ENCODE peak calls at places on chromosomes 11 and 22, in six cellular contexts. One of them, this sample, is unnamed.

GRCh38 chr11:58059011-58059358 is 28.2 kb downstream of the OR6Q1 start:
- DNase-seq in pancreas: no peak
- DNase-seq in endothelial cell of umbilical vein: peak; percentile 88
- DNase-seq in fibroblast of pulmonary artery: peak; percentile 91
- DNase-seq in astrocyte of the spinal cord: peak; percentile 91
- DNase-seq in HCT116: no peak
- DNase-seq in this sample: no peak

GRCh38 chr11:113131036-113131775 is 170.0 kb downstream of the NCAM1 start:
- DNase-seq in endothelial cell of umbilical vein: no peak
- DNase-seq in HCT116: no peak
- DNase-seq in astrocyte of the spinal cord: no peak
- DNase-seq in pancreas: no peak
- DNase-seq in fibroblast of pulmonary artery: no peak
- DNase-seq in this sample: no peak

GRCh38 chr11:60756307-60757032 is at the start of gene MS4A15:
- DNase-seq in endothelial cell of umbilical vein: peak; percentile 28
- DNase-seq in HCT116: peak; percentile 29
- DNase-seq in fibroblast of pulmonary artery: peak; percentile 24
- DNase-seq in pancreas: no peak
- DNase-seq in astrocyte of the spinal cord: peak; percentile 1
- DNase-seq in this sample: no peak

GRCh38 chr11:2581931-2582435 is 117.8 kb downstream of the KCNQ1OT1 start:
- DNase-seq in fibroblast of pulmonary artery: no peak
- DNase-seq in HCT116: no peak
- DNase-seq in astrocyte of the spinal cord: no peak
- DNase-seq in endothelial cell of umbilical vein: no peak
- DNase-seq in pancreas: peak; percentile 46
- DNase-seq in this sample: no peak

GRCh38 chr11:111720801-111721494 is 45.2 kb downstream of the PPP2R1B start:
- DNase-seq in fibroblast of pulmonary artery: no peak
- DNase-seq in endothelial cell of umbilical vein: no peak
- DNase-seq in pancreas: no peak
- DNase-seq in astrocyte of the spinal cord: no peak
- DNase-seq in HCT116: no peak
- DNase-seq in this sample: no peak

GRCh38 chr22:33247758-33248157 is 189.6 kb upstream of the SYN3 start:
- DNase-seq in HCT116: no peak
- DNase-seq in pancreas: no peak
- DNase-seq in astrocyte of the spinal cord: no peak
- DNase-seq in fibroblast of pulmonary artery: peak; percentile 70
- DNase-seq in endothelial cell of umbilical vein: no peak
- DNase-seq in this sample: no peak

GRCh38 chr22:49010901-49011300 is 816.8 kb downstream of the BRD1 start:
- DNase-seq in pancreas: no peak
- DNase-seq in astrocyte of the spinal cord: no peak
- DNase-seq in endothelial cell of umbilical vein: no peak
- DNase-seq in HCT116: no peak
- DNase-seq in fibroblast of pulmonary artery: no peak
- DNase-seq in this sample: no peak

GRCh38 chr11:18191376-18191775 is 18.7 kb downstream of the MRGPRX4 start:
- DNase-seq in fibroblast of pulmonary artery: peak; percentile 16
- DNase-seq in pancreas: no peak
- DNase-seq in endothelial cell of umbilical vein: no peak
- DNase-seq in astrocyte of the spinal cord: no peak
- DNase-seq in HCT116: no peak
- DNase-seq in this sample: no peak

GRCh38 chr11:2301631-2302272 is at the start of the genes C11orf21 and TSPAN32:
- DNase-seq in astrocyte of the spinal cord: peak; percentile 41
- DNase-seq in endothelial cell of umbilical vein: no peak
- DNase-seq in fibroblast of pulmonary artery: peak; percentile 32
- DNase-seq in pancreas: no peak
- DNase-seq in HCT116: no peak
- DNase-seq in this sample: no peak

GRCh38 chr11:441418-442274 is at the start of gene ANO9:
- DNase-seq in astrocyte of the spinal cord: no peak
- DNase-seq in endothelial cell of umbilical vein: no peak
- DNase-seq in fibroblast of pulmonary artery: no peak
- DNase-seq in pancreas: peak; percentile 84
- DNase-seq in HCT116: no peak
- DNase-seq in this sample: no peak

GRCh38 chr11:116563028-116563712 is 209.6 kb downstream of the BUD13 start:
- DNase-seq in HCT116: no peak
- DNase-seq in fibroblast of pulmonary artery: peak; percentile 6
- DNase-seq in pancreas: no peak
- DNase-seq in astrocyte of the spinal cord: peak; percentile 44
- DNase-seq in endothelial cell of umbilical vein: peak; percentile 9
- DNase-seq in this sample: no peak

GRCh38 chr11:132056689-132057088 is 686.3 kb downstream of the NTM start:
- DNase-seq in astrocyte of the spinal cord: peak; percentile 74
- DNase-seq in pancreas: no peak
- DNase-seq in endothelial cell of umbilical vein: no peak
- DNase-seq in HCT116: no peak
- DNase-seq in fibroblast of pulmonary artery: peak; percentile 72
- DNase-seq in this sample: peak; percentile 40

GRCh38 chr22:23591203-23591791 is 11.2 kb upstream of the IGLL1 start:
- DNase-seq in pancreas: peak; percentile 85
- DNase-seq in fibroblast of pulmonary artery: peak; percentile 76
- DNase-seq in endothelial cell of umbilical vein: peak; percentile 59
- DNase-seq in astrocyte of the spinal cord: peak; percentile 46
- DNase-seq in HCT116: peak; percentile 51
- DNase-seq in this sample: no peak

GRCh38 chr22:48316876-48317250 is 1510.8 kb downstream of the BRD1 start:
- DNase-seq in endothelial cell of umbilical vein: no peak
- DNase-seq in fibroblast of pulmonary artery: no peak
- DNase-seq in HCT116: no peak
- DNase-seq in pancreas: no peak
- DNase-seq in astrocyte of the spinal cord: no peak
- DNase-seq in this sample: no peak

GRCh38 chr11:134267966-134268365 is 8.2 kb upstream of the GLB1L3 start:
- DNase-seq in pancreas: no peak
- DNase-seq in HCT116: no peak
- DNase-seq in fibroblast of pulmonary artery: no peak
- DNase-seq in astrocyte of the spinal cord: no peak
- DNase-seq in endothelial cell of umbilical vein: no peak
- DNase-seq in this sample: no peak

GRCh38 chr11:134267466-134267865 is 8.7 kb upstream of the GLB1L3 start:
- DNase-seq in fibroblast of pulmonary artery: no peak
- DNase-seq in HCT116: no peak
- DNase-seq in endothelial cell of umbilical vein: no peak
- DNase-seq in astrocyte of the spinal cord: no peak
- DNase-seq in pancreas: no peak
- DNase-seq in this sample: no peak

GRCh38 chr11:134271978-134272377 is 4.2 kb upstream of the GLB1L3 start:
- DNase-seq in fibroblast of pulmonary artery: no peak
- DNase-seq in pancreas: no peak
- DNase-seq in endothelial cell of umbilical vein: no peak
- DNase-seq in HCT116: no peak
- DNase-seq in astrocyte of the spinal cord: no peak
- DNase-seq in this sample: no peak

GRCh38 chr11:134272381-134273316 is 3.5 kb upstream of the GLB1L3 start:
- DNase-seq in HCT116: no peak
- DNase-seq in endothelial cell of umbilical vein: no peak
- DNase-seq in fibroblast of pulmonary artery: peak; percentile 84
- DNase-seq in astrocyte of the spinal cord: no peak
- DNase-seq in pancreas: no peak
- DNase-seq in this sample: no peak

DNA sequence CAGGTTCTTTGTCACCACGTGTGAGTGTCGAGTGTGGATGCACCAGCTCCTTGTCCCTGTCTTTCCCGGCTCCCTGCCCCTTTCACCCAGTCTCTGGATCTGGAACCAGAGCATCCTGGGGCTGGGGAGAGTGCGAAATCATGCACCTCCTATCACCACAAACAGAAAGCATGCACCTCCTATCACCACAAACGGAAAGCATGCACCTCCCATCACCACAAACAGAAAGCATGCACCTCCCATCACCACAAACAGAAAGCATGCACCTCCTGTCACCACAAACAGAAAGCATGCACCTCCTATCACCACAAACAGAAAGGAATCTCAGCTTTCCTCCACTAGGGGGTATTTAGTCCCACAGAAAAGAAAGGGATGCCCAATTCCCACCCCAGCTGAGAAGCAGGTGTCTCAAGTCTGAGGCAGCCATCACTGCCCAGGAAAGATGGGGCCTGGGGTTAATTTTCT is 5.9 kb upstream of the GLB1L3 start:
- DNase-seq in HCT116: peak; percentile 22
- DNase-seq in endothelial cell of umbilical vein: no peak
- DNase-seq in astrocyte of the spinal cord: no peak
- DNase-seq in pancreas: no peak
- DNase-seq in fibroblast of pulmonary artery: no peak
- DNase-seq in this sample: peak; percentile 6
- TF ChIP-seq CTCF in HCT116: peak; percentile 28
- TF ChIP-seq CTCF in endothelial cell of umbilical vein: peak; percentile 5
- TF ChIP-seq CTCF in astrocyte of the spinal cord: peak; percentile 18
- TF ChIP-seq CTCF in pancreas: no peak
- TF ChIP-seq CTCF in fibroblast of pulmonary artery: peak; percentile 16
- TF ChIP-seq CTCF in this sample: peak; percentile 29

GRCh38 chr11:126874831-126875230 is 125.7 kb downstream of the KIRREL3 start:
- DNase-seq in fibroblast of pulmonary artery: no peak
- DNase-seq in HCT116: no peak
- DNase-seq in endothelial cell of umbilical vein: no peak
- DNase-seq in astrocyte of the spinal cord: no peak
- DNase-seq in pancreas: no peak
- DNase-seq in this sample: no peak
- TF ChIP-seq CTCF in fibroblast of pulmonary artery: no peak
- TF ChIP-seq CTCF in HCT116: no peak
- TF ChIP-seq CTCF in endothelial cell of umbilical vein: no peak
- TF ChIP-seq CTCF in astrocyte of the spinal cord: peak; percentile 27
- TF ChIP-seq CTCF in pancreas: no peak
- TF ChIP-seq CTCF in this sample: peak; percentile 36

GRCh38 chr11:15901046-15901445 is 455.3 kb downstream of the SOX6 start:
- DNase-seq in astrocyte of the spinal cord: no peak
- DNase-seq in HCT116: no peak
- DNase-seq in pancreas: no peak
- DNase-seq in fibroblast of pulmonary artery: peak; percentile 48
- DNase-seq in endothelial cell of umbilical vein: no peak
- DNase-seq in this sample: no peak
- TF ChIP-seq CTCF in astrocyte of the spinal cord: no peak
- TF ChIP-seq CTCF in HCT116: no peak
- TF ChIP-seq CTCF in pancreas: no peak
- TF ChIP-seq CTCF in fibroblast of pulmonary artery: peak; percentile 25
- TF ChIP-seq CTCF in endothelial cell of umbilical vein: no peak
- TF ChIP-seq CTCF in this sample: no peak

GRCh38 chr11:134511255-134511654 is 99.2 kb upstream of the B3GAT1 start:
- DNase-seq in endothelial cell of umbilical vein: no peak
- DNase-seq in HCT116: no peak
- DNase-seq in fibroblast of pulmonary artery: no peak
- DNase-seq in pancreas: no peak
- DNase-seq in astrocyte of the spinal cord: no peak
- DNase-seq in this sample: no peak

GRCh38 chr11:134514354-134514951 is 102.4 kb upstream of the B3GAT1 start:
- DNase-seq in endothelial cell of umbilical vein: no peak
- DNase-seq in astrocyte of the spinal cord: no peak
- DNase-seq in pancreas: peak; percentile 43
- DNase-seq in fibroblast of pulmonary artery: no peak
- DNase-seq in HCT116: no peak
- DNase-seq in this sample: no peak

GRCh38 chr11:134512061-134512460 is 100.0 kb upstream of the B3GAT1 start:
- DNase-seq in HCT116: no peak
- DNase-seq in endothelial cell of umbilical vein: no peak
- DNase-seq in astrocyte of the spinal cord: no peak
- DNase-seq in fibroblast of pulmonary artery: no peak
- DNase-seq in pancreas: no peak
- DNase-seq in this sample: no peak

GRCh38 chr11:134513585-134514120 is 101.6 kb upstream of the B3GAT1 start:
- DNase-seq in astrocyte of the spinal cord: no peak
- DNase-seq in HCT116: no peak
- DNase-seq in fibroblast of pulmonary artery: no peak
- DNase-seq in pancreas: peak; percentile 35
- DNase-seq in endothelial cell of umbilical vein: no peak
- DNase-seq in this sample: no peak

DNA sequence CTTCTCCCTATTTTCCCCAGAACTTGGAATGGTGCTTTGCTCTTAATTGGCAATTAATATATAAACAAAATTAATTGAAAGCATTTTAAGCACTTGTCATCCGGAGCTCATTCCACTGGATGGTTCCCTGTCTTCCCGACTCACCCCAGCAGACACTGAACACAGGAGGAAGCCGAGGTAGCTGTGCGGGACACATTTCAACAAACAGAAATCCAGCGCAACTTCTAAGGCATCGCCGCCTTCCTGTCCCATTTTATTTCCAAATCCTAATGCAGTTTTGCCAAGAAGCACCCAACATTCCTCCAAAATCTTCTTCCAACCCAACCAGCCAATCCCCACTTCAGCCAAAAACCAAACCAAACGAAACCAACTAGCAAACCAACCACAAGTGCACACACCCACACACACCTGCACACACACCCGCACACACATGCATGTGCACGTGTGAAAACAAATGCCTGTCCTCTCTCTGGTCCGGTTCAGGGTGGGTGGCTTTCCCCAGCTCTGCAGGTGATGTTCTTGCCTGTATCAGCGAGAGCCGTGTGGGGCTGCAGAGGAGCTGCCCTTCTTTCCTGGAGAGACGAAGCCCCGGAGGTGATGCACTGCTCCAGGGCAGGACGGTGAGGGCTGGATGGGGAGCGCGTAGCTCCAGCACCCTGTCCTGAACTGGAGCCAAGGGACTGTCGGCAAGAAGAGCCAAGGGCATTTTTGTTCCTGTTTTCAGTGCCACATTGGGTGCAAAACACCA is 100.9 kb upstream of the B3GAT1 start:
- DNase-seq in pancreas: peak; percentile 42
- DNase-seq in astrocyte of the spinal cord: no peak
- DNase-seq in fibroblast of pulmonary artery: no peak
- DNase-seq in HCT116: no peak
- DNase-seq in endothelial cell of umbilical vein: no peak
- DNase-seq in this sample: no peak
- TF ChIP-seq CTCF in pancreas: no peak
- TF ChIP-seq CTCF in astrocyte of the spinal cord: no peak
- TF ChIP-seq CTCF in fibroblast of pulmonary artery: no peak
- TF ChIP-seq CTCF in HCT116: no peak
- TF ChIP-seq CTCF in endothelial cell of umbilical vein: no peak
- TF ChIP-seq CTCF in this sample: no peak

DNA sequence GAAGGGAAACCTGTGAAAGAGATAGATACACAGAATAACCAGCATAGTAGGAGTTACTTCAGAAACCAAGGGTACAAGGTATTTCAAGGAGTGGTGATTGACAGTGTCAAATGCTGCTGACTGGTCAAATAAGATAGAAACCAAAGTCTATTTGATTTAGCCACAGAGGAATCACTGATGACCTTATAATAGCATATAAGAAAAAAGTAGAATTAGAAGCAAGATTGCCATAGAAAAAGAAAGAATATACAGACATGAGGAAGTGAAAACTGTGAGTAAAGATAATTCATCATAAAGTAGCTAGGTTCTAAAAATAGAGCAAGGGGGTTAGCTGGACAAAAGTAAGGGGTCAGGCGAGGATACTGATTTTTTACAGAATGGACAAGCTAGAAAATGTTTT is 14.2 kb downstream of the ZBTB44 start:
- DNase-seq in astrocyte of the spinal cord: no peak
- DNase-seq in HCT116: no peak
- DNase-seq in fibroblast of pulmonary artery: no peak
- DNase-seq in endothelial cell of umbilical vein: no peak
- DNase-seq in pancreas: no peak
- DNase-seq in this sample: no peak
- TF ChIP-seq CTCF in astrocyte of the spinal cord: no peak
- TF ChIP-seq CTCF in HCT116: no peak
- TF ChIP-seq CTCF in fibroblast of pulmonary artery: no peak
- TF ChIP-seq CTCF in endothelial cell of umbilical vein: no peak
- TF ChIP-seq CTCF in pancreas: no peak
- TF ChIP-seq CTCF in this sample: no peak

GRCh38 chr11:67691149-67691548 is 16.7 kb upstream of the ALDH3B2 start:
- DNase-seq in astrocyte of the spinal cord: no peak
- DNase-seq in fibroblast of pulmonary artery: no peak
- DNase-seq in HCT116: no peak
- DNase-seq in endothelial cell of umbilical vein: no peak
- DNase-seq in pancreas: no peak
- DNase-seq in this sample: no peak
- TF ChIP-seq CTCF in astrocyte of the spinal cord: peak; percentile 27
- TF ChIP-seq CTCF in fibroblast of pulmonary artery: peak; percentile 39
- TF ChIP-seq CTCF in HCT116: peak; percentile 47
- TF ChIP-seq CTCF in endothelial cell of umbilical vein: no peak
- TF ChIP-seq CTCF in pancreas: no peak
- TF ChIP-seq CTCF in this sample: peak; percentile 22

This sample was measured in HFF-Myc.